ENCODE peak calls at places on chromosomes 12 and 14, in eight cellular contexts. V is T follicular helper cell, F is cardiac muscle cell, L is right atrium auricular region, H is T-helper 9 cell, D is left cardiac atrium, S is choroid plexus epithelial cell, K is T-helper 17 cell. G is an unnamed sample.

GRCh38 chr12:122366685-122367475 is 55.6 kb downstream of the CLIP1 start:
- DNase-seq in V (no peak), F (peak; percentile 91), L (peak; percentile 63), H (no peak), D (peak; percentile 43), S (peak; percentile 96), K (no peak), G (no peak)

GRCh38 chr12:3365416-3366385 is 125.3 kb upstream of the PRMT8 start:
- DNase-seq in V (no peak), F (peak; percentile 10), L (no peak), H (no peak), D (peak; percentile 42), S (no peak), K (no peak), G (peak; percentile 52)

GRCh38 chr12:67772276-67773169 is 124.0 kb downstream of the DYRK2 start:
- DNase-seq in V (no peak), F (peak; percentile 71), L (no peak), H (no peak), D (no peak), S (peak; percentile 93), K (no peak), G (no peak)

GRCh38 chr12:19706936-19707335 is 267.6 kb downstream of the AEBP2 start:
- DNase-seq in V (no peak), F (no peak), L (no peak), H (no peak), D (no peak), S (no peak), K (no peak), G (no peak)

GRCh38 chr14:45082420-45082819 is 1.5 kb upstream of the PRPF39 start:
- DNase-seq in V (no peak), F (no peak), L (no peak), H (no peak), D (no peak), S (no peak), K (no peak), G (no peak)

GRCh38 chr12:51672334-51672733 is 81.3 kb downstream of the SCN8A start:
- DNase-seq in V (no peak), F (peak; percentile 7), L (no peak), H (no peak), D (no peak), S (no peak), K (no peak), G (no peak)

GRCh38 chr12:47739297-47739696 is 14.0 kb upstream of the ENDOU start:
- DNase-seq in V (no peak), F (no peak), L (no peak), H (no peak), D (no peak), S (no peak), K (no peak), G (no peak)

GRCh38 chr12:59164991-59165718 is 244.9 kb upstream of the LRIG3 start:
- DNase-seq in V (no peak), F (peak; percentile 67), L (no peak), H (no peak), D (no peak), S (peak; percentile 74), K (no peak), G (no peak)

GRCh38 chr12:56040963-56041578 is 647 bp upstream of the RPS26 start:
- DNase-seq in V (no peak), F (no peak), L (no peak), H (no peak), D (no peak), S (no peak), K (no peak), G (no peak)

GRCh38 chr12:34016361-34016760 is 5.9 kb upstream of the ALG10 start:
- DNase-seq in V (no peak), F (no peak), L (no peak), H (no peak), D (no peak), S (no peak), K (no peak), G (no peak)

GRCh38 chr14:105139212-105139825 is 29.3 kb downstream of the JAG2 start:
- DNase-seq in V (no peak), F (no peak), L (no peak), H (no peak), D (no peak), S (no peak), K (no peak), G (no peak)

GRCh38 chr12:54187075-54187474 is 1.7 kb downstream of the SMUG1 start:
- DNase-seq in V (no peak), F (no peak), L (no peak), H (no peak), D (no peak), S (no peak), K (no peak), G (no peak)